ENCODE peak calls at places on chromosomes 5 and 9, in ten cellular contexts. T is heart right ventricle, E is psoas muscle, D is stomach, J is A673, M is spleen, X is MM.1S, Y is tibial artery, C is IMR-90, U is tibial nerve. Q is an unnamed sample.

GRCh38 chr9:21804791-21805190 is 2.4 kb downstream of the MTAP start:
- DNase-seq in J (no peak), T (no peak), Y (no peak), U (no peak), C (no peak), D (no peak), E (no peak), M (no peak), X (no peak), Q (no peak)

GRCh38 chr5:154461531-154461930 is 15.7 kb downstream of the SAP30L start:
- DNase-seq in U (no peak), X (no peak), M (no peak), T (no peak), D (no peak), E (no peak), C (peak; percentile 34), Y (no peak), J (peak; percentile 56), Q (peak; percentile 72)

GRCh38 chr9:127503947-127504886 is 52.9 kb downstream of the LRSAM1 start:
- DNase-seq in D (peak; percentile 90), C (peak; percentile 82), X (peak; percentile 61), E (peak; percentile 85), J (peak; percentile 79), M (peak; percentile 94), T (peak; percentile 81), U (peak; percentile 85), Y (peak; percentile 88), Q (peak; percentile 73)

GRCh38 chr9:121398374-121398773 is 28.3 kb upstream of the STOM start:
- DNase-seq in J (no peak), E (no peak), D (no peak), T (no peak), U (no peak), Y (no peak), M (no peak), C (peak; percentile 100), X (no peak), Q (peak; percentile 99)

GRCh38 chr9:33105504-33105903 is 29.0 kb upstream of the SMU1 start:
- DNase-seq in Y (no peak), X (no peak), J (no peak), U (no peak), E (no peak), C (no peak), D (no peak), M (no peak), T (no peak), Q (no peak)

GRCh38 chr5:112390327-112390726 is 28.8 kb downstream of the EPB41L4A start:
- DNase-seq in D (peak; percentile 58), T (no peak), Y (no peak), C (no peak), X (no peak), J (no peak), M (no peak), E (no peak), U (no peak), Q (no peak)

GRCh38 chr9:109022909-109023308 is 9.6 kb upstream of the CTNNAL1 start:
- DNase-seq in X (no peak), T (no peak), Y (no peak), U (no peak), E (no peak), C (no peak), M (no peak), J (no peak), D (no peak), Q (no peak)

GRCh38 chr5:92548351-92548750 is 1032.7 kb downstream of the NR2F1-AS1 start:
- DNase-seq in U (no peak), M (no peak), T (no peak), E (no peak), C (peak; percentile 88), Y (no peak), X (no peak), D (no peak), J (no peak), Q (peak; percentile 75)

GRCh38 chr5:160970605-160971191 is 118.7 kb upstream of the ATP10B start:
- DNase-seq in X (no peak), E (no peak), Y (no peak), D (no peak), J (peak; percentile 12), C (no peak), U (no peak), T (no peak), M (no peak), Q (no peak)

GRCh38 chr5:101362067-101362466 is 459.0 kb upstream of the ST8SIA4 start:
- DNase-seq in T (no peak), M (no peak), J (no peak), C (no peak), D (no peak), X (no peak), U (no peak), Y (no peak), E (no peak), Q (no peak)

GRCh38 chr9:134748637-134749036 is 107.0 kb downstream of the COL5A1 start:
- DNase-seq in T (no peak), U (no peak), C (peak; percentile 34), X (no peak), D (no peak), J (no peak), E (no peak), M (no peak), Y (no peak), Q (no peak)

GRCh38 chr5:53569486-53569885 is 9.0 kb downstream of the NDUFS4 start:
- DNase-seq in C (no peak), D (no peak), T (no peak), J (no peak), Y (no peak), U (no peak), E (no peak), X (no peak), M (no peak), Q (no peak)

DNA sequence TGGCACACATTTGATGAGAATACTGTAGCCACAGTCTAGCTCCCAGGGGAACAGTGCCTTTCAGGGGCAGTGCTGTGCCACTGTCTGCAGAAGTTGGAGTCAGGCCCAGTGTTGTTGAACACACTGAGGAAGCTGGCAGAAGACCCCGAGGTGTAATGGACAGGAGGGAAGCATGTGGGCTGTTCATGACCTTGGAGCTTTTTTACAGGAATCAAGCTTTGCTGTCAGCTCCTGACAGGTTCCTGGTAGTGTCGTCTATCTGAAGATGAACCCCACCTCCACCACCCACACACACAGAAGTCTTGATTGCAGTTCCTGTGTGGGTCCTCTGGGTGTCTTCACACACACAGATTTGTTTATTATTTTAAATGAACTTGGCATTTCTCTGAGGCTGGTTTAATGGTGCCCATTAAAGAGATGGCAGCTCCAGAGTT is 40.3 kb upstream of the TNFAIP8 start:
- DNase-seq in C (no peak), T (no peak), E (no peak), Y (no peak), M (peak; percentile 77), U (no peak), X (peak; percentile 56), D (no peak), J (peak; percentile 61), Q (no peak)
- TF ChIP-seq CTCF in C (peak; percentile 21), T (no peak), E (no peak), Y (no peak), M (peak; percentile 54), U (peak; percentile 14), X (peak; percentile 64), D (no peak), J (peak; percentile 53), Q (peak; percentile 57)

GRCh38 chr9:136337416-136338395 is 10.4 kb downstream of the GPSM1 start:
- DNase-seq in J (no peak), Y (no peak), U (no peak), T (no peak), C (no peak), D (no peak), M (no peak), E (no peak), X (no peak), Q (no peak)

GRCh38 chr9:136336881-136337280 is 9.5 kb downstream of the GPSM1 start:
- DNase-seq in U (no peak), E (no peak), X (no peak), J (no peak), Y (no peak), C (no peak), T (no peak), M (no peak), D (no peak), Q (no peak)

GRCh38 chr9:136339173-136339957 is 12.0 kb downstream of the GPSM1 start:
- DNase-seq in D (peak; percentile 85), T (no peak), M (peak; percentile 90), X (peak; percentile 55), U (peak; percentile 48), J (no peak), C (peak; percentile 53), E (no peak), Y (peak; percentile 49), Q (no peak)

GRCh38 chr9:136339958-136340310 is 12.6 kb downstream of the GPSM1 start:
- DNase-seq in J (no peak), T (no peak), M (no peak), E (no peak), Y (no peak), X (no peak), U (no peak), C (no peak), D (no peak), Q (no peak)

DNA sequence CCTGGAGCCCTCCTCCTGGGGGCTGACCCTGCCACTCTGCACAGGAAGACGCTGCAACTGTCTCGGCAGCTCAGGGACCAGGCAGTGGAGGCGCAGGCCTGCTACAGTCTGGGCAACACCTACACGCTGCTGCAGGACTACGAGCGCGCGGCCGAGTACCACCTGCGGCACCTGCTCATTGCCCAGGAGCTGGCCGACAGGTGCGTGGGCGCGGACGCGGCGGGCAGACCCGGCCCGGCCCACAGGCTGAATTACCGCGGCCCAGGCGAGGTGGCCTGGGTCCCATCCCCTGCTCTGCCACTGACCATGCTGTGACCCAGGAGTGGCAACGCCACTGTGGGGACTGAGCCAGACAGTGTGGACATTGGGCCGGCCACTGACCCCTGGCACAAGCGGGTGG is 11.2 kb downstream of the GPSM1 start:
- DNase-seq in M (no peak), C (no peak), Y (no peak), X (no peak), D (no peak), T (no peak), J (no peak), U (no peak), E (no peak), Q (no peak)
- H3K36me3 ChIP-seq in M (peaks cover 25% of the 10 kb centered on the region), C (peaks cover 82% of the 10 kb centered on the region), Y (no peaks in the 10 kb centered on the region), X (no peaks in the 10 kb centered on the region), D (no peaks in the 10 kb centered on the region), T (peaks cover 32% of the 10 kb centered on the region), J (peaks cover 7% of the 10 kb centered on the region), U (no peaks in the 10 kb centered on the region), E (no peaks in the 10 kb centered on the region), Q (peaks cover 58% of the 10 kb centered on the region)

DNA sequence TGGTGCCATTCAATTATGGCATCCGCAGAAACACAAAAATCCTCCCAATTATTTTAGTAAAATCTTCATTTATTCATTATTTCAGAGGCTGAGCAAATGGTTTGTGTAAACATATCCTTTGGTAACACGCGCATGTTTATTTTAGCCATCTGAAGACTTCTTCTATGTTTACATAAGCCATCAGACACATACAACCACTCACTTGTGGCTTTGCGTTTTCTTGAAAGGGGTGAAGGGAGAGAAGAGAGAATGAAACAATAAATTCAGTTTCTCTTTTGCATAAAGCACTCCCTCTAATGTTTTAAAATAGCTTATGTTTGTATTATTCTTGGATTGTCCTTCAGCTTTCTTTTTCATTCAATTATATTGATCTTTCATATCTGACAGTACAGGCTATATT is 215.8 kb downstream of the NFIB start:
- DNase-seq in C (peak; percentile 70), U (no peak), T (no peak), Y (no peak), M (no peak), X (no peak), D (no peak), E (no peak), J (no peak), Q (peak; percentile 22)
- H3K27ac ChIP-seq in C (no peak overlapping the region), U (no peak overlapping the region), T (peak overlapping the region; percentile 81), Y (peak overlapping the region; percentile 74), M (peak overlapping the region; percentile 62), X (no peak overlapping the region), D (peak overlapping the region; percentile 81), E (peak overlapping the region; percentile 52), J (peak overlapping the region; percentile 95), Q (peak overlapping the region; percentile 44)

GRCh38 chr9:133604214-133604613 is 5.0 kb downstream of the FAM163B start:
- DNase-seq in E (no peak), J (peak; percentile 67), U (no peak), D (no peak), C (no peak), T (no peak), Y (no peak), M (no peak), X (no peak), Q (peak; percentile 4)
- TF ChIP-seq CTCF in E (no peak), J (peak; percentile 41), U (no peak), D (no peak), C (no peak), T (no peak), Y (no peak), M (peak; percentile 9), X (no peak), Q (peak; percentile 34)

Q was measured in brain microvascular endothelial cell.